ENCODE peak calls at places on chromosomes 7 and 10, in six cellular contexts. J is suprapubic skin, Z is IMR-90, R is tibial nerve, K is BE2C, M is heart right ventricle. S is an unnamed sample. For H3K9me3, the result is how much of the 10 kb centered on the place peaks cover.

GRCh38 chr7:2017914-2018785 is 214.6 kb downstream of the MAD1L1 start:
- DNase-seq in K (peak), R (no peak), Z (no peak), M (peak), J (peak), S (no peak)

GRCh38 chr7:128271471-128272454 is 30.7 kb downstream of the LEP start:
- DNase-seq in Z (no peak), J (no peak), R (no peak), K (no peak), M (no peak), S (no peak)

GRCh38 chr10:12568391-12568790 is 219.0 kb downstream of the CAMK1D start:
- DNase-seq in K (no peak), M (no peak), J (no peak), Z (no peak), R (no peak), S (no peak)

GRCh38 chr7:69467826-69468225 is 130.4 kb upstream of the AUTS2 start:
- DNase-seq in Z (no peak), R (no peak), J (peak), M (no peak), K (no peak), S (no peak)

GRCh38 chr10:103752680-103753248 is 102.6 kb downstream of the SH3PXD2A start:
- DNase-seq in M (no peak), K (no peak), Z (no peak), J (no peak), R (no peak), S (no peak)

GRCh38 chr10:31186225-31187010 is 132.6 kb upstream of the ZEB1 start:
- DNase-seq in K (no peak), M (no peak), Z (no peak), R (no peak), J (no peak), S (no peak)

GRCh38 chr10:30392564-30392990 is 41.4 kb upstream of the MAP3K8 start:
- DNase-seq in K (peak), R (peak), M (peak), Z (peak), J (peak), S (peak)

GRCh38 chr10:5442056-5442989 is 30.0 kb downstream of the NET1 start:
- DNase-seq in Z (peak), K (peak), J (no peak), R (no peak), M (no peak), S (peak)

GRCh38 chr10:24851595-24851994 is 100.8 kb downstream of the PRTFDC1 start:
- DNase-seq in Z (peak), K (no peak), J (no peak), R (no peak), M (no peak), S (peak)

GRCh38 chr7:88040694-88041093 is 106.6 kb downstream of the ADAM22 start:
- DNase-seq in K (no peak), J (no peak), M (no peak), R (no peak), Z (no peak), S (no peak)

GRCh38 chr7:80588591-80588990 is 49.9 kb upstream of the CD36 start:
- DNase-seq in K (no peak), J (no peak), R (no peak), Z (peak), M (no peak), S (no peak)

GRCh38 chr10:52923520-52923919 is 150.9 kb upstream of the MBL2 start:
- DNase-seq in K (no peak), R (no peak), Z (no peak), M (no peak), J (no peak), S (no peak)

GRCh38 chr7:2876031-2876862 is 32.1 kb upstream of the GNA12 start:
- DNase-seq in Z (peak), M (no peak), R (no peak), J (no peak), K (no peak), S (no peak)

GRCh38 chr10:102988404-102989314 is 70.6 kb downstream of the CNNM2 start:
- DNase-seq in J (no peak), R (no peak), M (no peak), K (no peak), Z (peak), S (no peak)

GRCh38 chr7:115249080-115249479 is 327.2 kb downstream of the MDFIC start:
- DNase-seq in R (no peak), J (no peak), K (no peak), Z (peak), M (no peak), S (no peak)

GRCh38 chr7:83355143-83355542 is 192.5 kb upstream of the PCLO start:
- DNase-seq in J (no peak), K (no peak), M (no peak), Z (no peak), R (no peak), S (no peak)

GRCh38 chr7:3992841-3993240 is 689.3 kb upstream of the FOXK1 start:
- DNase-seq in K (no peak), Z (no peak), M (no peak), R (no peak), J (no peak), S (no peak)

GRCh38 chr7:148303295-148304013 is 287.1 kb upstream of the C7orf33 start:
- DNase-seq in J (peak), Z (no peak), R (peak), M (peak), K (peak), S (peak)

GRCh38 chr7:138608292-138608691 is 92.9 kb downstream of the SVOPL start:
- DNase-seq in J (no peak), Z (peak), R (no peak), M (no peak), K (no peak), S (peak)

GRCh38 chr10:112271982-112272381 is 11.2 kb upstream of the TECTB start:
- DNase-seq in M (no peak), Z (peak), R (no peak), J (no peak), K (no peak), S (peak)

GRCh38 chr7:143008007-143008901 is 18.7 kb downstream of the OR9A2 start:
- DNase-seq in R (peak), K (peak), M (peak), J (peak), Z (peak), S (peak)

GRCh38 chr7:10888861-10889260 is 84.8 kb upstream of the PHF14 start:
- DNase-seq in K (no peak), M (no peak), Z (no peak), J (no peak), R (no peak), S (no peak)
- TF ChIP-seq CTCF in K (no peak), M (no peak), Z (no peak), J (no peak), R (no peak), S (no peak)

DNA sequence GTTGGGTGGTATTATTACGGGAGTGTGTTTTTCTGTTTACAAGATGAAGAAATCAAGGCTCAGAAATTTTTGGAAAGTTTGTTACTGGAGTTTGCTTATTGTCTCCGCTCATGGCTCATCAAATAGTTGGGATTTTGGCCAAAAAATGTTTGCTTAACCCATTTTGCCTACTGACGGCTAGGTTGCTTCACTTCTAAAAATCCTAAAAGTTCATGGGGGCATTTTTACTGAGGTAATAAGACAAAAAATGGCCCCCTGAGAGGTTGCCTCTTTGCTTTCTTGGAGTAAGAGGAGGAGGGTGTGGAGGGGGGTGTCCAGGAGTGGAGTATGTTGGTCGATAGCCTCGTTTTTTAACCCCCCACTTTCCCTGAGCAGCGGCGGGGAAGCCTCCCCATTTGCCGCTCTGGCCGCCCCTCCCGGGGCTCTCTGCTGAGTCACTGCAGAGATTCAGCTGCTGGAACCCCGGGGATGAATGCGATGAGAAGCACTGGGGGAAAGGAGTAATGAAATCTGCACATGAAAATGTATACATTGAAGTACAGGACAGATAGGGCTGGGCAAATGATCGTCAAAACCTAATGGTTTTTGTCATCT is 1.5 kb downstream of the MEST start:
- DNase-seq in M (no peak), J (no peak), Z (peak), K (no peak), R (no peak), S (peak)
- H3K4me3 ChIP-seq in M (peak), J (peak), Z (peak), K (no peak), R (peak), S (peak)

DNA sequence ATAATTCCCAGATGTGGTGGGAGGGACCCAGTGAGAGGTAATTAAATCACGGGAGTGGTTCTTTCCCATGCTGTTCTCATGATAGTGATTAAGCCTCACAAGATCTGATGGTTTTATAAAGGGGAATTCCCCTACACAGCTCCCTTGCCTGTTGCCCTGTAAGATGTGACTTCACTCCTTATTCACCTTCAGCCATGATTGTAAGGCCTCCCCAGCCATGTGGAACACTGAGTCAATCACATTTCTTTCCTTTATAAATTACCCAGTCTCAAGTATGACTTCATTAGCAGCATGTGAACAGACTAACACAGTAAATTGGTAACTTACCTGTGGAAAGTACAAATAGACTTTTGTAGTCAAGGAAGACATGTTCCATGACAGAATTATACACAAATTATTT is 55.2 kb downstream of the ZNF716 start:
- DNase-seq in M (no peak), J (no peak), K (no peak), Z (no peak), R (no peak), S (no peak)
- H3K9me3 ChIP-seq in M (half or more), J (under half), K (under half), Z (under half), R (under half), S (under half)

GRCh38 chr7:152074673-152075072 is 49.2 kb downstream of the GALNT11 start:
- DNase-seq in Z (no peak), K (no peak), R (no peak), M (no peak), J (no peak), S (no peak)

GRCh38 chr7:152073352-152073751 is 47.9 kb downstream of the GALNT11 start:
- DNase-seq in R (no peak), Z (no peak), K (no peak), J (no peak), M (no peak), S (no peak)

GRCh38 chr7:152078025-152078424 is 52.6 kb downstream of the GALNT11 start:
- DNase-seq in Z (no peak), R (no peak), J (no peak), K (no peak), M (no peak), S (no peak)

GRCh38 chr7:152076940-152077933 is 51.8 kb downstream of the GALNT11 start:
- DNase-seq in R (no peak), J (no peak), M (peak), K (no peak), Z (peak), S (no peak)

GRCh38 chr7:152076324-152076821 is 50.9 kb downstream of the GALNT11 start:
- DNase-seq in M (no peak), R (no peak), K (peak), J (no peak), Z (no peak), S (peak)
- TF ChIP-seq CTCF in M (peak), R (peak), K (peak), J (peak), Z (peak), S (peak)

GRCh38 chr10:79241990-79242619 is 105.2 kb upstream of the PPIF start:
- DNase-seq in K (peak), M (peak), Z (peak), R (no peak), J (peak), S (peak)
- H3K4me3 ChIP-seq in K (peak), M (peak), Z (peak), R (peak), J (peak), S (peak)

GRCh38 chr7:157580324-157580723 is 243.5 kb downstream of the DNAJB6 start:
- DNase-seq in M (no peak), K (no peak), Z (no peak), R (no peak), J (no peak), S (no peak)
- H3K9me3 ChIP-seq in M (under half), K (under half), Z (under half), R (under half), J (under half), S (under half)

DNA sequence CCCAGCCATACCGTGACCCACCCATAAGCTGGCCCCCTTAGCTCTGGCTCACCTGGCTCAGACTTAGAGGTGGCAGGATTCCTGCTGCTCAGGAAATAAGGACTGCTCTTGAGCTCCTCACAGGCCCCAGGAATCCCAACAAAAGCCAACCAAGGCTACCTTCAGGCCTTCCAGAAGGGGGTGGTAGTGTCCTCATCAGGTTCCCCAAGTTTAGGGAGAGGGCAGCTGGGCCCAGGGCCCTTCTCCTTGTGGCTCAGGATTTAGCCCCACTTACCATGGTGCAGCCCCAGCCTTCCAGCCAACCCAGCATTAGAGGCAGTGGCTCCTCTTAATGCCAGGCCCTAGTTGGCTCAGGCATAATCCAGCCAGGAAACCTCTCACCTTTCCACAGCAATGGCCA is 23.5 kb downstream of the NPFFR1 start:
- DNase-seq in R (no peak), M (no peak), J (no peak), Z (no peak), K (no peak), S (no peak)
- TF ChIP-seq CTCF in R (no peak), M (no peak), J (no peak), Z (no peak), K (no peak), S (no peak)

DNA sequence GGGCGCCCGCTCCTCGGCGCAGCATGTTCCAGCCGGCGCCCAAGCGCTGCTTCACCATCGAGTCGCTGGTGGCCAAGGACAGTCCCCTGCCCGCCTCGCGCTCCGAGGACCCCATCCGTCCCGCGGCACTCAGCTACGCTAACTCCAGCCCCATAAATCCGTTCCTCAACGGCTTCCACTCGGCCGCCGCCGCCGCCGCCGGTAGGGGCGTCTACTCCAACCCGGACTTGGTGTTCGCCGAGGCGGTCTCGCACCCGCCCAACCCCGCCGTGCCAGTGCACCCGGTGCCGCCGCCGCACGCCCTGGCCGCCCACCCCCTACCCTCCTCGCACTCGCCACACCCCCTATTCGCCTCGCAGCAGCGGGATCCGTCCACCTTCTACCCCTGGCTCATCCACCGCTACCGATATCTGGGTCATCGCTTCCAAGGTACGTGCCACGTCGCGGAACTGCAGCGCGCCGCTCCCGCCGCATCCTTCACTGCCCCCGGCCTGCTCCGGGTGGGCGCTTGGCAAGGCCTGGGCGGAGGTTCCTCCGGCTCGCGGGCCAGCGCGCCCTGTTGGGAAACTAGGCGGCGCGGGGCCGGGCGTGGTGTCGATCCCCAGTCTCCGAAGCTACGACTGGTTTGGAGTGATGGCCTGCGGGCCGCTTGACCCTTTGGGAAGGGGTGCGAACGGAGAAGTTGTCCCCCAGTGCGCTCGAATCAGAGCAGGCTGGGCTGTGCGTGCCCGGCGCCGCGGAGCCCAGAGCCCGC is 876 bp downstream of the EMX2 start:
- DNase-seq in R (no peak), M (no peak), J (peak), K (peak), Z (no peak), S (peak)
- H3K4me3 ChIP-seq in R (peak), M (peak), J (peak), K (no peak), Z (no peak), S (peak)

GRCh38 chr10:38147686-38148085 is 53.5 kb downstream of the ZNF37A start:
- DNase-seq in J (no peak), K (no peak), R (no peak), M (no peak), Z (no peak), S (no peak)
- H3K9me3 ChIP-seq in J (under half), K (under half), R (under half), M (half or more), Z (under half), S (under half)

DNA sequence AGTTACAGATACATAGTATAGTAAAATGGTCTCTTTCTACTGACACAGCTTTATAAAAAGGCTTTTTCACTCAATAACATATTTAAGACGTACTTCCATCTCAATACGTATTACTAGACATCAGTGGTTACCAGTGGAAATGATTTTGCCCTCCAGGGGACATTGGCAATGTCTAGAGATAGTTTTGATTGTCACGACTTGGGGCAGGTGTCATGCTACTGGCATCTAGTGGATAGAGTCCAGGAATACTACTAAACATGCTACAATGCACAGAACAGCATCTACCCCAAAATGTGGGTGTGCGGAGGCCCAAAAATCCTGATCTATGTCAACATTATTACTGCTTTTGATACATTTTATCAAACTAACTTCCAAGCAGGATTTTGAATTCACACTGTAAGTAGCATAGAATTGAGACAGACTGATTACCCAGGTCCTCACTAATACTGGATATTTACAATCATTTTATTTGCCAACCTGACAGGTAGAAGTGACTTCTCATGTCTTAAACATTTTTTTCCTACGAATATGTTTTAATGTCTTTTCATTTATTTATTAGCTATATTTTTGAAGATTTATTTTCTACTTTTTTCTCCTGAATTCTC is 53.8 kb downstream of the HGF start:
- DNase-seq in J (no peak), K (peak), R (no peak), M (no peak), Z (peak), S (peak)
- TF ChIP-seq CTCF in J (no peak), K (peak), R (no peak), M (peak), Z (peak), S (peak)

S was measured in A673.